ENCODE peak calls at places on chromosomes 4 and X, in ten cellular contexts. Y is CD8-positive, alpha-beta memory T cell; O is lower lobe of right lung; B is DND-41; J is mesenchymal stem cell; P is hepatocyte; H is adipocyte; K is GM23248; X is uterus; E is H9. D is an unnamed sample. For H3K4me1, the result is how much of the 10 kb centered on the place peaks cover.

GRCh38 chr4:136412708-136413107 is 1119.6 kb downstream of the PCDH18 start:
- DNase-seq in P (no peak), E (no peak), H (peak), K (no peak), X (no peak), O (no peak), B (no peak), J (peak), Y (no peak), D (no peak)

GRCh38 chrX:104697264-104697663 is 131.3 kb downstream of the IL1RAPL2 start:
- DNase-seq in K (no peak), P (no peak), H (no peak), B (no peak), Y (no peak), J (no peak), X (no peak), E (no peak), O (no peak), D (no peak)

GRCh38 chr4:73613130-73613529 is 7.1 kb downstream of the RASSF6 start:
- DNase-seq in P (no peak), B (no peak), X (no peak), Y (no peak), J (no peak), K (no peak), O (no peak), H (no peak), E (no peak), D (no peak)

GRCh38 chrX:119410027-119410819 is 11.1 kb downstream of the SLC25A43 start:
- DNase-seq in J (peak), O (peak), B (no peak), P (peak), H (peak), Y (no peak), X (peak), K (peak), E (no peak), D (peak)

GRCh38 chr4:1043658-1044468 is 32.4 kb downstream of the FGFRL1 start:
- DNase-seq in J (peak), X (peak), E (peak), P (peak), B (no peak), Y (no peak), O (peak), K (peak), H (peak), D (peak)

GRCh38 chrX:12890467-12890866 is 16.0 kb upstream of the TLR8 start:
- DNase-seq in P (no peak), X (no peak), J (no peak), O (no peak), K (no peak), E (no peak), H (peak), B (peak), Y (no peak), D (no peak)

GRCh38 chr4:175891863-175892262 is 79.8 kb upstream of the GPM6A start:
- DNase-seq in J (peak), E (no peak), H (peak), P (peak), O (no peak), X (no peak), B (no peak), Y (no peak), K (peak), D (no peak)

GRCh38 chr4:164412246-164412645 is 341.7 kb upstream of the SMIM31 start:
- DNase-seq in Y (no peak), O (no peak), P (no peak), X (no peak), B (no peak), E (no peak), K (no peak), J (no peak), H (no peak), D (no peak)

GRCh38 chrX:44954562-44954961 is 81.6 kb downstream of the KDM6A start:
- DNase-seq in O (no peak), X (no peak), E (no peak), B (no peak), Y (no peak), P (no peak), J (no peak), H (no peak), K (no peak), D (no peak)

GRCh38 chr4:116099596-116099995 is 985.8 kb downstream of the TRAM1L1 start:
- DNase-seq in X (no peak), J (peak), Y (no peak), H (no peak), K (no peak), O (no peak), E (no peak), P (no peak), B (no peak), D (no peak)

GRCh38 chr4:38739438-38739837 is 43.4 kb downstream of the TLR10 start:
- DNase-seq in H (no peak), P (no peak), B (no peak), E (no peak), J (no peak), O (no peak), Y (no peak), X (no peak), K (no peak), D (no peak)

GRCh38 chr4:7034262-7035081 is 8.7 kb upstream of the TADA2B start:
- DNase-seq in O (peak), K (peak), J (peak), H (peak), X (no peak), B (no peak), P (peak), Y (no peak), E (no peak), D (peak)

GRCh38 chr4:67522851-67523671 is 22.2 kb downstream of the CENPC start:
- DNase-seq in X (no peak), O (no peak), E (no peak), J (peak), H (no peak), Y (no peak), P (no peak), B (no peak), K (no peak), D (no peak)

GRCh38 chr4:176778491-176778890 is 14.2 kb downstream of the VEGFC start:
- DNase-seq in E (no peak), B (no peak), K (peak), Y (no peak), P (no peak), X (no peak), O (no peak), J (peak), H (peak), D (peak)

GRCh38 chrX:129522184-129523059 is 868 bp downstream of the SMARCA1 start:
- DNase-seq in Y (no peak), J (peak), B (no peak), X (peak), P (peak), E (peak), H (peak), K (peak), O (peak), D (peak)

GRCh38 chr4:187354740-187355139 is 631.1 kb upstream of the FAT1 start:
- DNase-seq in P (no peak), K (no peak), H (no peak), E (no peak), J (no peak), Y (no peak), O (no peak), B (no peak), X (no peak), D (no peak)

GRCh38 chr4:115950806-115951205 is 837.4 kb upstream of the NDST4 start:
- DNase-seq in X (no peak), O (no peak), Y (no peak), B (no peak), P (no peak), J (no peak), E (no peak), K (no peak), H (no peak), D (no peak)

GRCh38 chrX:16060252-16060651 is 63.1 kb upstream of the GRPR start:
- DNase-seq in X (no peak), Y (no peak), P (peak), H (no peak), O (no peak), K (no peak), J (no peak), E (no peak), B (no peak), D (no peak)

GRCh38 chrX:130082244-130083106 is 27.8 kb downstream of the ELF4 start:
- DNase-seq in O (peak), E (no peak), B (peak), J (peak), H (no peak), X (peak), P (no peak), K (peak), Y (peak), D (peak)

GRCh38 chrX:24475480-24475879 is 10.4 kb downstream of the PDK3 start:
- DNase-seq in E (no peak), K (no peak), P (no peak), B (no peak), Y (no peak), X (no peak), J (no peak), O (no peak), H (no peak), D (no peak)

GRCh38 chrX:14027031-14027430 is 2.7 kb downstream of the GEMIN8 start:
- DNase-seq in J (no peak), Y (peak), X (no peak), O (no peak), H (no peak), P (no peak), K (peak), E (no peak), B (peak), D (no peak)

GRCh38 chrX:17174671-17175070 is 200.3 kb upstream of the NHS start:
- DNase-seq in K (no peak), B (no peak), H (no peak), J (no peak), Y (no peak), X (no peak), P (no peak), E (no peak), O (no peak), D (no peak)

GRCh38 chrX:139826065-139827044 is 106.5 kb downstream of the ATP11C start:
- DNase-seq in K (peak), J (peak), H (peak), O (no peak), E (no peak), P (no peak), X (no peak), B (no peak), Y (no peak), D (no peak)

GRCh38 chr4:149999485-150000074 is 78.7 kb upstream of the DCLK2 start:
- DNase-seq in K (peak), P (peak), O (no peak), E (no peak), J (peak), H (peak), Y (no peak), X (peak), B (no peak), D (no peak)

GRCh38 chr4:108342325-108342986 is 173.7 kb upstream of the LEF1 start:
- DNase-seq in H (no peak), K (no peak), Y (peak), E (no peak), O (no peak), B (peak), P (no peak), X (no peak), J (no peak), D (no peak)

GRCh38 chrX:133538148-133538547 is 122.9 kb upstream of the GPC4 start:
- DNase-seq in P (no peak), E (no peak), O (no peak), Y (no peak), J (no peak), B (no peak), K (no peak), H (no peak), X (no peak), D (no peak)

GRCh38 chr4:175504316-175504715 is 307.7 kb downstream of the GPM6A start:
- DNase-seq in P (no peak), Y (no peak), H (peak), O (no peak), B (no peak), J (no peak), E (no peak), K (peak), X (no peak), D (no peak)

GRCh38 chr4:55241461-55241860 is 104.6 kb upstream of the SRD5A3 start:
- DNase-seq in K (no peak), Y (no peak), J (no peak), O (no peak), H (no peak), B (no peak), P (no peak), X (no peak), E (no peak), D (no peak)

GRCh38 chr4:55237839-55238238 is 108.2 kb upstream of the SRD5A3 start:
- DNase-seq in J (no peak), E (no peak), P (no peak), O (no peak), H (no peak), Y (no peak), K (no peak), B (no peak), X (no peak), D (no peak)

GRCh38 chr4:55238407-55238806 is 107.6 kb upstream of the SRD5A3 start:
- DNase-seq in E (no peak), Y (no peak), O (no peak), H (no peak), X (no peak), J (no peak), P (no peak), K (no peak), B (no peak), D (no peak)
- H3K4me1 ChIP-seq in E (under half), Y (under half), O (under half), H (under half), X (under half), J (under half), P (under half), K (under half), B (under half), D (under half)

DNA sequence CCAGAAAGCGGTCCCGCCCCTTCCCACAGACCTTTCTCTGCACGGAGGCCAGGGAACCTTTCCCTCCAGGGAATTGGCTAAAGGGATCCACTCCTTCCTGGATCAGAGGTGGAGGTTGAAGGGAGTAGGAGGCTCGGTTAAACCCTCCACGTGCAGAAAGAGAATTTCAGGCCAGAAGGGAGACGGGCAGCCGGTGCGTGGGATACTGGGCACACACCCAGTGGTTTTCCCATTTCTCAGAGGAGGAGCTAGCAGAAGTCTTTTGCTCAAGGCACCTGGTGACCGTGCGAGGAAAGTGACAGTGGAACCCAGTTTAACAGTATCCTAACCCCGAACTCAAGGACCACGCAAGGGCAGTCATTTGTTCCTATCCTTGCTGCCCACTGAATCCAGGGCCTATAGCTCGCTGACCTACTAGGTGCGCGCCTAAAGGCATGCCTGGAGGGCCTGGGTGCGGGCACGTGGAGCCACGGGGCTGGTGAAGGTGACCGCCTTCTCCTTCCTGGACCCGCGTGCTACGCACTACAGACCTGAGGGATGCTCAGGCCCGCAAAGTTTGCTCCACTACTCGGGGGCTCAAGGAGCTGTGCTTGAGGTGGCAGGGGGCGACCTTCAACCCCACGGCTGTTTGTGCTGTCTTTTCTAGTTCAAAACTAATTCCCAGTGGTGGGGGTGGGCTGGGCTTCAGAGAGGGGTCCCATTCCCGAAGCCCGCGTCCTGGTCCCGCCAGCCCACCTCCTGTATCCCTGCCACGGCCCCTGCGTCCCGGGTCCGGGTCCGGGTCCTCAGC is 584 bp upstream of the AFF2 start:
- DNase-seq in O (peak), B (no peak), X (no peak), K (no peak), H (no peak), Y (no peak), E (peak), P (no peak), J (no peak), D (no peak)
- H3K4me1 ChIP-seq in O (under half), B (half or more), X (under half), K (under half), H (under half), Y (under half), E (under half), P (under half), J (under half), D (under half)

GRCh38 chr4:40557741-40558140 is 71.9 kb downstream of the RBM47 start:
- DNase-seq in E (no peak), P (no peak), H (no peak), J (no peak), K (no peak), B (no peak), O (no peak), X (no peak), Y (no peak), D (no peak)
- H3K4me1 ChIP-seq in E (under half), P (under half), H (under half), J (under half), K (under half), B (under half), O (under half), X (under half), Y (under half), D (under half)

DNA sequence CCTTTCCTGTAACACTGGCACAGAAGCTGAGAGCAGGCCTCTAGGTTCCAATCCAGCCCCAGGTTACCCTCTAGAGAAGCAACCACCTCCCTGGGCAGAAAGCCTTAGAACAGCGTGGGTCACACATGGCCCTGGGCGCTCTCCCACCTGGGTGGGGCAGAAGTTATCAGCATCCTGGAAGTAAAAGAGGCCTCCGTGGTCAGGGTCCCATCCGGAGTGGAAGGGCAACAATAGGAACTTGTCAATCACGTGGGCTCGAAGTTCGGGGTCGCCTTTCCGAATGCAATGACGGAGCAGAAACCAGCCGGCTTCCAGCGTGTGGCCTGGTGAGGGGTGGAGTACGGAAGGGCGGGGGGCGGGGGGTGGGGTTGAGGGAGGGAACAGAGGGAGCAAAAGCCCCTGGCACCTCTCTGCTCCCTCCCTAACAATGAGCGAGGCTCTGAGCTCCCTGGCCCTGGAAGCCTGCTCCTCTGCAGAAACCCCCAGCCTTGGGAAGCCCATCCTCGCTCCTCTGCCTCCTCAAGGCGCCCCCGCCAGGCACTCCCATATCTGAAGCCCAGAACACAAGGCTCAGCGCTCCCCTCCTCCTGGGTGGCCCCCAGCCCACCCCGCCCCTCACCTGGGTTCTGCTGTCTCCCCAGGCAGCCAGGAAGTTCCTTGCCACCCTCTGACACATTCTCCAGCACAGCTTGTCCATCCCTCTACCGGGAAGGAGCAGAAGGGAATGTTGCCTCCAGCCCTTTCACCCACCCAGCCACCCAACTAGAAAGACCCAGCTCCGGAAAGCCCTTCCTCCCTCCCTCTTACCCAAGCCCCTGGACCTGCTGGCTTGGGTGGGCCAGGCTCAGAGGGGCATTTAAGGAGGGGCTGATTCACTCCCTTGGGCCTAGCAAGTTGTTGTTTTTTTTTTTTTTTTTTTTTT is 2.9 kb downstream of the RENBP start:
- DNase-seq in P (no peak), J (no peak), O (no peak), B (no peak), E (peak), X (no peak), Y (no peak), K (no peak), H (no peak), D (no peak)
- H3K4me1 ChIP-seq in P (under half), J (under half), O (under half), B (under half), E (under half), X (under half), Y (under half), K (under half), H (under half), D (under half)

DNA sequence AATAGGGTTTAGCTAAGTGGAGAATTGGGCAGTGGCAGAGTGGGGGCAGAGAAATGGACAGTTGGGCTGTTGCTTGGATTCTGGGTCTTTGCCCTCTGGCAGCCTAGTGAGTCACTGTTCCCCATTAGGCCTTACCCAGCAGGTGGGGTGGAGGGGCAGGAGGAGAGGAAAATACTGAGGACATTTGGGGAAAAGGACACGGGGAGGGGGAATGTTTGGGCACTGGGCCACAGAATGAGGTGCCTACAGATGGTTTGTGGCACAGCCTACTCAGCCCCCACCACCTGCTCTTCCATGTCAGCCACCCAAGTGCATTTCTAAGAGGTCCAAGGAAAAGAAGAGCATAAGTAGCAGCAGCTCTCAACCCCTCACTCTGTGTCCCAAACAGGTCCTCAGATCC is 13.0 kb downstream of the SLC16A2 start:
- DNase-seq in B (no peak), H (no peak), J (no peak), P (no peak), K (no peak), Y (no peak), O (no peak), X (no peak), E (no peak), D (no peak)
- H3K4me1 ChIP-seq in B (under half), H (under half), J (under half), P (under half), K (under half), Y (under half), O (under half), X (under half), E (under half), D (under half)

DNA sequence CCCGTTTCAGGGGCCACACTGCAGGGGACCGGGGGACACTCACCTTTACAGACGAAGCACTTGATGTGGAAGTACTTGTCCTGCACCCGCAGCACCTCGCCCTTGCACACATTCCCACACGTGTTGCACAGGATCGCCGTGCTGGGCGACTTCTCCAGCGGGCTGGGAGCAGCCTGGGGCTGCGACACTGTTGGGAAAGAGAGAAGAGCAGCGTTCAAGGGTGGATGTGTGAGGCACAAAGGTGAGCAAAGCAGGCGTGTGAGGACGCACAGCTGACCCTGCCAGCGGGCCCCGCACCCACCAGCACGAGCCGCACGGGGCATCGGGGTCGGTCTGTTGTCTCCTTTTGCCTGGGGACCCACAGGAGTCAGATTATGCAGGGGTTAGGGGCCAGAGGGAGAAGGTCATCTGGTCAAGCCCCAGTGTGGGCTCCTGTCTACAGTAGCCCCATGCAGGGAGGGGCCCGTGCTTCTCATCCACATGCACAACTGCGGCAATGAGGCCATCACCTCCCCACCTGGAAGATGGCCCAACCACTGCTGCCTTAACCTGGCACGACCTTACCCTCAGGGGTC is 52.1 kb downstream of the ABLIM2 start:
- DNase-seq in B (no peak), Y (no peak), H (no peak), E (no peak), K (no peak), J (no peak), X (no peak), O (no peak), P (no peak), D (no peak)
- H3K4me1 ChIP-seq in B (under half), Y (under half), H (under half), E (under half), K (under half), J (under half), X (under half), O (under half), P (under half), D (under half)

D was measured in suprapubic skin.